ENCODE peak calls at places on chromosomes 16 and 17, in ten cellular contexts. S is cardiac fibroblast, E is upper lobe of right lung, H is mucosa of descending colon, T is A549, C is epithelial cell of esophagus, Y is thoracic aorta, N is heart right ventricle, M is spleen, O is IMR-90. Z is an unnamed sample.
A peak's percentile ranks its signal among the peaks of the same experiment; 100 is the strongest.

GRCh38 chr17:35449371-35449931 is 885 bp upstream of the SLFN13 start:
- DNase-seq in S (peak; percentile 3), E (peak; percentile 65), H (peak; percentile 70), T (no peak), C (no peak), Y (no peak), N (peak; percentile 26), M (peak; percentile 86), O (no peak), Z (no peak)

GRCh38 chr16:77158293-77158692 is 32.7 kb upstream of the MON1B start:
- DNase-seq in S (no peak), E (no peak), H (no peak), T (no peak), C (no peak), Y (no peak), N (no peak), M (no peak), O (no peak), Z (no peak)

GRCh38 chr16:75106351-75107274 is 10.0 kb downstream of the LDHD start:
- DNase-seq in S (no peak), E (peak; percentile 53), H (peak; percentile 37), T (no peak), C (no peak), Y (no peak), N (no peak), M (peak; percentile 70), O (no peak), Z (no peak)

GRCh38 chr17:43224146-43224705 is 4.2 kb downstream of the CCDC200 start:
- DNase-seq in S (no peak), E (peak; percentile 48), H (no peak), T (no peak), C (no peak), Y (no peak), N (no peak), M (peak; percentile 27), O (no peak), Z (no peak)

GRCh38 chr16:77763994-77764393 is 24.4 kb upstream of the VAT1L start:
- DNase-seq in S (no peak), E (no peak), H (no peak), T (no peak), C (peak; percentile 7), Y (no peak), N (no peak), M (no peak), O (no peak), Z (no peak)

GRCh38 chr16:8946544-8946943 is 17.2 kb downstream of the USP7 start:
- DNase-seq in S (no peak), E (no peak), H (peak; percentile 72), T (no peak), C (no peak), Y (no peak), N (no peak), M (no peak), O (no peak), Z (no peak)

GRCh38 chr16:11056989-11057645 is 112.8 kb downstream of the CLEC16A start:
- DNase-seq in S (no peak), E (peak; percentile 32), H (no peak), T (no peak), C (peak; percentile 63), Y (no peak), N (no peak), M (no peak), O (no peak), Z (no peak)

GRCh38 chr16:56279132-56279531 is 87.8 kb downstream of the GNAO1 start:
- DNase-seq in S (no peak), E (peak; percentile 50), H (peak; percentile 73), T (no peak), C (peak; percentile 23), Y (no peak), N (no peak), M (peak; percentile 83), O (no peak), Z (no peak)

GRCh38 chr16:69565611-69566436 is at the start of gene NFAT5:
- DNase-seq in S (peak; percentile 91), E (peak; percentile 94), H (peak; percentile 92), T (peak; percentile 87), C (peak; percentile 83), Y (peak; percentile 25), N (peak; percentile 88), M (peak; percentile 97), O (peak; percentile 74), Z (peak; percentile 23)

GRCh38 chr16:57532251-57532625 is 4.1 kb downstream of the CCDC102A start:
- DNase-seq in S (no peak), E (peak; percentile 40), H (peak; percentile 37), T (no peak), C (no peak), Y (no peak), N (no peak), M (peak; percentile 69), O (no peak), Z (no peak)

GRCh38 chr17:1344521-1344920 is 55.5 kb downstream of the YWHAE start:
- DNase-seq in S (no peak), E (no peak), H (no peak), T (no peak), C (no peak), Y (no peak), N (no peak), M (no peak), O (no peak), Z (no peak)

GRCh38 chr17:78529871-78530670 is 47.1 kb downstream of the DNAH17 start:
- DNase-seq in S (no peak), E (peak; percentile 84), H (peak; percentile 70), T (no peak), C (no peak), Y (no peak), N (no peak), M (peak; percentile 59), O (no peak), Z (no peak)

GRCh38 chr17:82967268-82968032 is 112.0 kb upstream of the METRNL start:
- DNase-seq in S (no peak), E (peak; percentile 30), H (no peak), T (no peak), C (no peak), Y (no peak), N (no peak), M (no peak), O (no peak), Z (no peak)

GRCh38 chr17:16474012-16474725 is 17.8 kb downstream of the LRRC75A start:
- DNase-seq in S (peak; percentile 49), E (no peak), H (no peak), T (no peak), C (no peak), Y (no peak), N (no peak), M (no peak), O (peak; percentile 31), Z (no peak)

GRCh38 chr16:81738831-81739496 is 40.1 kb upstream of the PLCG2 start:
- DNase-seq in S (no peak), E (peak; percentile 83), H (peak; percentile 89), T (no peak), C (no peak), Y (no peak), N (peak; percentile 54), M (peak; percentile 98), O (no peak), Z (no peak)

GRCh38 chr17:46002311-46002972 is 3.4 kb downstream of the STH start:
- DNase-seq in S (peak; percentile 69), E (peak; percentile 76), H (no peak), T (peak; percentile 69), C (peak; percentile 62), Y (no peak), N (peak; percentile 33), M (peak; percentile 88), O (peak; percentile 51), Z (peak; percentile 5)
- TF ChIP-seq CTCF in S (peak; percentile 86), E (peak; percentile 99), H (peak; percentile 93), T (peak; percentile 93), C (peak; percentile 87), Y (peak; percentile 98), N (peak; percentile 93), M (peak; percentile 96), O (peak; percentile 91), Z (peak; percentile 80)

DNA sequence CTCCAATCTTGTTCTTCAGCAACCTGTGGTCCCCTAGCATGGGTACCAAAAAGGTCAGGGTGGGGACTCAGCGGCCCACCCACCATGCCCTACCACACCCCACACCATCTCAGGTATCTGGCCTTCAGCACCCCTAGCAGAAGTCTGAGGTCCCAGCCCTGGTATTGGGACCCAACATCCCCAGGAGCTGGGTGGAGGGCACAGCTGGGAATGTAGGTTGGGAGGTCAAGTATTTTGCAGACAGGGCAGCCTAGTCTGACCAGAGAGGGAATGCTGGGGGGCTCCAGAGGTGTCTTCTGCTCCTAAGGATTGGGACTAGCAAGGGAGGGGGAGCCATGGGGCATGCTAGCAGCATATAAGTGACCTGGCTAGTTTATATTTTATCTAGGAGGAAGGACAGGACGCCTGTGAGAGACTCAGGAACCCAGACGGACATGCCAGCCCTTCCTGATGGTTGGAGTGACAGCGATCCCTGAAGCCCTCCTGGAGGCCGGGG is 822 bp upstream of the ADAM11 start:
- DNase-seq in S (no peak), E (no peak), H (no peak), T (no peak), C (no peak), Y (no peak), N (no peak), M (no peak), O (no peak), Z (no peak)
- H3K4me3 ChIP-seq in S (no peak overlapping the region), E (no peak overlapping the region), H (no peak overlapping the region), T (peak overlapping the region; percentile 64), C (no peak overlapping the region), Y (no peak overlapping the region), N (peak overlapping the region; percentile 39), M (no peak overlapping the region), O (no peak overlapping the region), Z (no peak overlapping the region)

GRCh38 chr16:16966439-16966838 is 504.3 kb downstream of the XYLT1 start:
- DNase-seq in S (no peak), E (no peak), H (no peak), T (no peak), C (no peak), Y (no peak), N (no peak), M (no peak), O (no peak), Z (no peak)

GRCh38 chr16:16956376-16956775 is 514.4 kb downstream of the XYLT1 start:
- DNase-seq in S (no peak), E (no peak), H (no peak), T (no peak), C (no peak), Y (no peak), N (no peak), M (no peak), O (no peak), Z (no peak)

DNA sequence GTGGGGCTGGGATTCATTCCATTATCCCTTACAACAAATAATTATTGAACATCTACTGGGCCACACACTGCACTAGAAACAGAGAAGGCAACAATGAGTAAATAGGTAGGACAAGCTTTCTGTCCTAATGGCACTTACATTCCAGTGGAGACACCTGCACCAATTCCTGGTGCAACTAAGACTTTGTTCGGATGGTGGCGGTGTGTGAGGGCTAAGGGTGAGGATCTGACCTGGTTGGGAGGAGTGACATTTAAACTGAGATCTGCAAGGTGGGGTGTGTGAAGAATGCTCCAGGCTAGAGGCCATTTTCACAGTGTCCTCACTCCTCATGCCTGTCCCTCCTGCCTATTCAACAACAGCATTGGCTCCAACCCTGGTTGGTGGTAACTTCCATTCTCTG is 510.0 kb downstream of the XYLT1 start:
- DNase-seq in S (no peak), E (no peak), H (no peak), T (no peak), C (no peak), Y (no peak), N (no peak), M (no peak), O (no peak), Z (no peak)
- TF ChIP-seq CTCF in S (no peak), E (no peak), H (no peak), T (no peak), C (no peak), Y (no peak), N (no peak), M (no peak), O (no peak), Z (no peak)

GRCh38 chr17:73316919-73317505 is 5.2 kb upstream of the CDC42EP4 start:
- DNase-seq in S (peak; percentile 78), E (no peak), H (no peak), T (no peak), C (no peak), Y (no peak), N (no peak), M (no peak), O (no peak), Z (no peak)
- H3K4me3 ChIP-seq in S (no peak overlapping the region), E (no peak overlapping the region), H (no peak overlapping the region), T (no peak overlapping the region), C (no peak overlapping the region), Y (no peak overlapping the region), N (no peak overlapping the region), M (no peak overlapping the region), O (no peak overlapping the region), Z (no peak overlapping the region)

Z was measured in AG09309.